ENCODE peak calls at places on chromosomes 4 and X, in seven cellular contexts. J is bronchial epithelial cell; R is cardiac muscle cell; U is CD8-positive, alpha-beta T cell; Z is uterus; M is fibroblast of lung; F is WERI-Rb-1. S is an unnamed sample. For H3K27me3 and H3K36me3, the result is how much of the 10 kb centered on the place peaks cover.

GRCh38 chrX:69524765-69525164 is 20.6 kb downstream of the NALF2 start:
- DNase-seq in J (no peak), R (no peak), U (no peak), Z (no peak), M (no peak), F (no peak), S (no peak)

GRCh38 chr4:183758006-183758734 is 99.1 kb downstream of the TRAPPC11 start:
- DNase-seq in J (no peak), R (no peak), U (no peak), Z (no peak), M (peak), F (no peak), S (peak)

GRCh38 chr4:184282251-184282713 is 64.6 kb upstream of the ENPP6 start:
- DNase-seq in J (peak), R (no peak), U (peak), Z (no peak), M (no peak), F (no peak), S (peak)

GRCh38 chr4:88195666-88196365 is 37.4 kb upstream of the ABCG2 start:
- DNase-seq in J (no peak), R (no peak), U (no peak), Z (no peak), M (no peak), F (no peak), S (peak)

GRCh38 chr4:64166365-64166764 is 242.9 kb downstream of the TECRL start:
- DNase-seq in J (no peak), R (no peak), U (no peak), Z (no peak), M (no peak), F (no peak), S (no peak)

GRCh38 chrX:33307954-33308353 is 96.6 kb upstream of the DMD start:
- DNase-seq in J (peak), R (no peak), U (no peak), Z (no peak), M (peak), F (no peak), S (no peak)

GRCh38 chr4:38672247-38673071 is 8.5 kb downstream of the KLF3 start:
- DNase-seq in J (no peak), R (no peak), U (no peak), Z (no peak), M (no peak), F (peak), S (peak)

GRCh38 chrX:23373129-23373804 is 38.6 kb downstream of the PTCHD1 start:
- DNase-seq in J (peak), R (no peak), U (no peak), Z (no peak), M (peak), F (no peak), S (no peak)

GRCh38 chr4:68369474-68369805 is 19.6 kb upstream of the YTHDC1 start:
- DNase-seq in J (peak), R (no peak), U (no peak), Z (no peak), M (no peak), F (no peak), S (no peak)

GRCh38 chr4:123234966-123235365 is 161.6 kb upstream of the SPRY1 start:
- DNase-seq in J (no peak), R (no peak), U (no peak), Z (no peak), M (no peak), F (no peak), S (no peak)

GRCh38 chrX:74449322-74449936 is 28.1 kb downstream of the SLC16A2 start:
- DNase-seq in J (peak), R (no peak), U (peak), Z (no peak), M (no peak), F (no peak), S (no peak)

GRCh38 chr4:128635939-128636551 is 173.5 kb upstream of the JADE1 start:
- DNase-seq in J (no peak), R (peak), U (no peak), Z (no peak), M (peak), F (no peak), S (no peak)

GRCh38 chr4:99606716-99607115 is 32.1 kb downstream of the MTTP start:
- DNase-seq in J (no peak), R (no peak), U (no peak), Z (no peak), M (no peak), F (no peak), S (no peak)

GRCh38 chrX:120568609-120569008 is 7.8 kb upstream of the CUL4B start:
- DNase-seq in J (no peak), R (no peak), U (no peak), Z (no peak), M (no peak), F (no peak), S (no peak)
- H3K4me3 ChIP-seq in J (no peak), R (no peak), U (no peak), Z (no peak), M (no peak), F (no peak), S (no peak)

GRCh38 chr4:174211611-174212044 is 71.8 kb downstream of the FBXO8 start:
- DNase-seq in J (no peak), R (no peak), U (no peak), Z (no peak), M (no peak), F (no peak), S (no peak)
- H3K27me3 ChIP-seq in J (under half), R (half or more), U (under half), Z (under half), M (under half), F (under half), S (half or more)

DNA sequence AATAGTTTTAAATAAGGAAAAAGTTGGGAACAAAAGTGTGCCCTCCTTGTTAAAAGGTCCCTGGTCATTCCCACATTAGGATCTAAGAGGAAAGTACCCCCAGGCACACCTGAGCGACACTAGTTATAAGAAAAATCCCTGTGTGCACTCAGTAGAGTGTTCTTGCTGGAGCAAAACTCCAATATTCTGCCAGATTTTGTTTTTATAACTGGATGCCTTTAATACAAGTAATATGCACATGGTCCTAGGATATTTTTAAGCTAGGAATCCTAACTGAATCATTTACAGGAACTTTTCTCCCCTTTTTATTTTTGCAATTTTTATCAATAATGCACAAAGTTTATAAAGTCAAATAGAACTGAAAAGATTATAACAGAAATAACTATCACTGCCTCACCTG is 68.6 kb downstream of the BEND4 start:
- DNase-seq in J (no peak), R (no peak), U (no peak), Z (no peak), M (no peak), F (no peak), S (no peak)
- H3K36me3 ChIP-seq in J (under half), R (under half), U (under half), Z (under half), M (under half), F (under half), S (under half)

DNA sequence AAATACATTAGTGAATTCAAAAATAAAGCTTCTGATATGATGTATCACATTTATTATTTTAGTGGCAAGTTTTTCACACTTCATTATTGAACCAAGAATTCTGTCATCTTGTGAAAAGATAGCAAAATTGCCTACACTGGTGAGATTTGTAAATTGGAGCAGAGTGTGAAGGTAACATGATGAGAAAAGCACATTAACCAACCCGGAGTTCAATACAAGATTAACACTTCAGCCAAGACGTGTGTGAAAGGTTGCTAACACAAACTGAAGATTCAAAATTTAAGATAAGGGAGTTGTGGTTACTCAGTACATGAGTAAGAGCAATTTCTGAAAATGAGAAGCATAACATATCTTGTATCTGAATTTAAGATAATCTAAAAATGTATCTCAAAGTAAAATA is 346.7 kb downstream of the PDHA2 start:
- DNase-seq in J (no peak), R (no peak), U (no peak), Z (no peak), M (no peak), F (no peak), S (no peak)
- H3K4me3 ChIP-seq in J (no peak), R (no peak), U (no peak), Z (no peak), M (no peak), F (no peak), S (no peak)

GRCh38 chr4:40562681-40563080 is 67.0 kb downstream of the RBM47 start:
- DNase-seq in J (no peak), R (no peak), U (no peak), Z (no peak), M (no peak), F (no peak), S (no peak)

GRCh38 chr4:40564004-40564403 is 65.7 kb downstream of the RBM47 start:
- DNase-seq in J (peak), R (no peak), U (no peak), Z (no peak), M (no peak), F (no peak), S (no peak)

GRCh38 chr4:40563401-40563800 is 66.3 kb downstream of the RBM47 start:
- DNase-seq in J (no peak), R (no peak), U (no peak), Z (no peak), M (no peak), F (no peak), S (no peak)

GRCh38 chr4:40559585-40560465 is 69.8 kb downstream of the RBM47 start:
- DNase-seq in J (no peak), R (no peak), U (no peak), Z (no peak), M (no peak), F (no peak), S (no peak)

DNA sequence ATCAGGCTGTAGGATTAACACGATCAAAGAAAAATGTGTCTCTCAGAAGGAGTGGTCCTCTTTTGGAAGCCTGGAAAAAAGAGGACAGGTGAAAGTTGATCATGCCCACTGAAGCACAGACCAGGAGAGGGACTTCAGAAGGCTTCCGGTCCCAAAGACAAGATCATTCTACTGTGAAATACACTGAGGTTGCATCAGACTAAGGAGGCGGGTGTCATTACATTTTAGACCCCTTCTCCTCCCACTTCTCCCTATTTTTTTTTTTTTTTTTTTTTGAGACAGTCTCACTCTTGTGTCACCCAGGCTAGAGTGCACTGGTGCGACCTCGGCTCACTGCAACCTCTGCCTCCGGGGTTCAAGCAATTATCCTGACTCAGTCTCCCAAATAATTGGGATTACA is 67.5 kb downstream of the RBM47 start:
- DNase-seq in J (no peak), R (no peak), U (no peak), Z (no peak), M (no peak), F (no peak), S (no peak)
- H3K27me3 ChIP-seq in J (under half), R (under half), U (under half), Z (under half), M (under half), F (under half), S (under half)

DNA sequence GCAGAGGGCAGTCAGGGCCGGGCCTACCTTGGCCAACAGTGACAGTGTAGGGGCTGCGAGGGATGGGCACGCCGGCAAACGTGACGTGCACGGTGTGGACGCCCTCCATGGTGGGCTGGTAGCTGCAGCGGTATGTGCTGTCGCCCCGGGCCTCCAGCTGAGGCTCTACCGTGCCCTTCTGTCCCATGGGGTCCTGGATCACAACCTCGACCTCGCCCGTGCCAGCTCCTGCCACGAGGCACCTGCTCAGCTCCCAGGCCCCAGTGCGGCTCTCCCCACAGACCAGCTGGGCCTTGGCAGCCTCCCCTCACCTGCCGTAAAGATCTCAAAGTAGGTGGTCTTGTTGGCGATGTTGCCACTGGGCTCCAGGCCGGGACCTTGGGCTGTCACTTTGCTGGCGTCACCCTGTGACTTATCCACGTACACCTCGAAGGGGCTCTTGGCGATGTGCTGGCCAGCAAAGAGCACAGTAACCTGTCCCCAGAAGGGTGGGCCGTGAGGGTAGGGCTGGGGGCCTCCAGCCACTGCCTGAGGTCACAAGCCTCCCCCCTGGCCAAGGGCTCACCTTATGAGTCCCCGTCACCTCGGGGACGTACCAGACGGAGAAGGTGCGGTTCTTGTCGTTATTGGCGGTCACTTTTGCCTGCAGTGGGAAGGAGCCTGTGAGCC is 8.3 kb downstream of the FLNA start:
- DNase-seq in J (no peak), R (no peak), U (no peak), Z (no peak), M (no peak), F (no peak), S (no peak)
- H3K36me3 ChIP-seq in J (half or more), R (half or more), U (half or more), Z (under half), M (half or more), F (half or more), S (under half)

GRCh38 chrX:15737957-15738685 is at the start of gene CA5B:
- DNase-seq in J (peak), R (peak), U (peak), Z (peak), M (peak), F (peak), S (peak)
- H3K4me3 ChIP-seq in J (peak), R (peak), U (peak), Z (peak), M (peak), F (peak), S (peak)

GRCh38 chr4:174212061-174212460 is 71.4 kb downstream of the FBXO8 start:
- DNase-seq in J (no peak), R (no peak), U (no peak), Z (no peak), M (no peak), F (no peak), S (no peak)
- H3K27me3 ChIP-seq in J (under half), R (half or more), U (under half), Z (under half), M (under half), F (under half), S (half or more)

GRCh38 chr4:71526626-71527406 is 188.0 kb downstream of the SLC4A4 start:
- DNase-seq in J (peak), R (no peak), U (no peak), Z (no peak), M (no peak), F (peak), S (no peak)
- H3K36me3 ChIP-seq in J (under half), R (under half), U (under half), Z (under half), M (under half), F (under half), S (under half)

S was measured in H7.